ENCODE peak calls at places on chromosome 12, in four cellular contexts. P, K, Q and E are unnamed samples. For H3K9me3, the result is how much of the 10 kb centered on the place peaks cover.

GRCh38 chr12:28998662-28999120 is 150.4 kb upstream of the FAR2 start:
- DNase-seq in P (no peak), K (peak), Q (no peak), E (no peak)

GRCh38 chr12:16893426-16893825 is 287.5 kb upstream of the LMO3 start:
- DNase-seq in P (no peak), K (no peak), Q (no peak), E (no peak)

GRCh38 chr12:108633534-108634224 is at the start of gene SELPLG:
- DNase-seq in P (peak), K (peak), Q (no peak), E (no peak)

GRCh38 chr12:112166051-112167015 is 41.0 kb downstream of the TRAFD1 start:
- DNase-seq in P (no peak), K (no peak), Q (no peak), E (peak)

GRCh38 chr12:66190519-66191406 is 1.7 kb downstream of the IRAK3 start:
- DNase-seq in P (no peak), K (peak), Q (no peak), E (no peak)

GRCh38 chr12:69619050-69619449 is 8.3 kb upstream of the LRRC10 start:
- DNase-seq in P (no peak), K (peak), Q (no peak), E (no peak)

GRCh38 chr12:508145-508544 is 48.4 kb downstream of the B4GALNT3 start:
- DNase-seq in P (no peak), K (no peak), Q (no peak), E (no peak)

GRCh38 chr12:78343657-78344056 is 513.0 kb downstream of the NAV3 start:
- DNase-seq in P (no peak), K (no peak), Q (no peak), E (no peak)

GRCh38 chr12:21910642-21911041 is 30.6 kb downstream of the ABCC9 start:
- DNase-seq in P (no peak), K (no peak), Q (no peak), E (no peak)

GRCh38 chr12:11991604-11992003 is 79.1 kb upstream of the BCL2L14 start:
- DNase-seq in P (no peak), K (no peak), Q (no peak), E (no peak)

GRCh38 chr12:32566663-32567634 is 112.2 kb upstream of the DNM1L start:
- DNase-seq in P (no peak), K (peak), Q (no peak), E (no peak)

GRCh38 chr12:5898874-5899273 is 46.2 kb downstream of the ANO2 start:
- DNase-seq in P (no peak), K (no peak), Q (no peak), E (no peak)

GRCh38 chr12:59459966-59460365 is 135.9 kb upstream of the SLC16A7 start:
- DNase-seq in P (no peak), K (no peak), Q (no peak), E (peak)

GRCh38 chr12:79547735-79548347 is 142.9 kb downstream of the PAWR start:
- DNase-seq in P (no peak), K (peak), Q (no peak), E (peak)

GRCh38 chr12:64946132-64946829 is 121.8 kb downstream of the TBC1D30 start:
- DNase-seq in P (no peak), K (peak), Q (peak), E (no peak)

GRCh38 chr12:89098390-89099102 is 253.8 kb downstream of the DUSP6 start:
- DNase-seq in P (no peak), K (no peak), Q (no peak), E (no peak)

GRCh38 chr12:12507121-12507520 is 55.5 kb downstream of the DUSP16 start:
- DNase-seq in P (no peak), K (no peak), Q (no peak), E (no peak)

GRCh38 chr12:65826513-65827171 is 2.4 kb downstream of the HMGA2 start:
- DNase-seq in P (no peak), K (peak), Q (no peak), E (peak)

GRCh38 chr12:68455676-68456345 is 123.6 kb upstream of the MDM1 start:
- DNase-seq in P (no peak), K (peak), Q (no peak), E (no peak)

GRCh38 chr12:12527820-12528296 is 34.8 kb downstream of the DUSP16 start:
- DNase-seq in P (no peak), K (no peak), Q (no peak), E (no peak)

GRCh38 chr12:56007892-56008471 is 10.9 kb downstream of the SUOX start:
- DNase-seq in P (no peak), K (peak), Q (peak), E (peak)

GRCh38 chr12:7303230-7303629 is 642 bp upstream of the ACSM4 start:
- DNase-seq in P (no peak), K (no peak), Q (no peak), E (no peak)

GRCh38 chr12:71955946-71956345 is 17.3 kb downstream of the TPH2 start:
- DNase-seq in P (no peak), K (no peak), Q (no peak), E (no peak)

GRCh38 chr12:47905313-47905730 is 528 bp upstream of the VDR start:
- DNase-seq in P (peak), K (no peak), Q (peak), E (no peak)

GRCh38 chr12:105278043-105278697 is 42.2 kb upstream of the APPL2 start:
- DNase-seq in P (no peak), K (no peak), Q (no peak), E (peak)

DNA sequence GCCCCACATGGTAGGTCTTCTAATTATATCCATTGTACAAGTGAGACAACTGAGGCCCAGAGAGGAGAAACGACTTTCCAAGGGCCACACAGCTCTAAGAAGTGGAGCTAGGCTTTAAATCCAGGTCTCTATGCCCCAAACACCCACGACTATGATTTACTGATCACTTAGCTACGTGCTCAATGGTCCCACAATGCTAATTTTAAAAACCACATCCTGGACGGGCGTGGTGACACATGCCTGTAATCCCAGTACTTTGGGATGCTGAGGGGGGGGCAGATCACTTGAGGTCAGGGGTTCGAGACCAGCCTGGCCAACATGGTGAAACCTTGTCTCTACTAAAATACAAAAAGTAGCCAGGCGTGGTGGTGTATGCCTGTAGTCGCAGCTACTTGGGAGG is 8.4 kb upstream of the MLEC start:
- DNase-seq in P (no peak), K (no peak), Q (no peak), E (no peak)
- H3K9me3 ChIP-seq in P (under half), K (under half), Q (under half), E (under half)

GRCh38 chr12:104230704-104231103 is 15.1 kb downstream of the TXNRD1 start:
- DNase-seq in P (no peak), K (no peak), Q (no peak), E (no peak)

GRCh38 chr12:104230304-104230703 is 14.7 kb downstream of the TXNRD1 start:
- DNase-seq in P (no peak), K (no peak), Q (no peak), E (no peak)

GRCh38 chr12:104234926-104235499 is 19.4 kb downstream of the TXNRD1 start:
- DNase-seq in P (no peak), K (no peak), Q (no peak), E (no peak)

GRCh38 chr12:104237930-104238329 is 22.4 kb downstream of the TXNRD1 start:
- DNase-seq in P (no peak), K (no peak), Q (no peak), E (no peak)

GRCh38 chr12:104232609-104233280 is 17.2 kb downstream of the TXNRD1 start:
- DNase-seq in P (no peak), K (no peak), Q (no peak), E (no peak)
- H3K9me3 ChIP-seq in P (under half), K (under half), Q (under half), E (under half)

GRCh38 chr12:34376133-34376799 is 354.0 kb downstream of the ALG10 start:
- DNase-seq in P (no peak), K (no peak), Q (no peak), E (no peak)
- H3K9me3 ChIP-seq in P (under half), K (under half), Q (under half), E (under half)

GRCh38 chr12:38139456-38139855 is 177.1 kb upstream of the ALG10B start:
- DNase-seq in P (no peak), K (no peak), Q (no peak), E (no peak)

GRCh38 chr12:38138225-38139221 is 178.1 kb upstream of the ALG10B start:
- DNase-seq in P (peak), K (peak), Q (peak), E (peak)

GRCh38 chr12:38137287-38137686 is 179.3 kb upstream of the ALG10B start:
- DNase-seq in P (no peak), K (no peak), Q (no peak), E (no peak)

GRCh38 chr12:38141239-38141638 is 175.3 kb upstream of the ALG10B start:
- DNase-seq in P (no peak), K (no peak), Q (no peak), E (no peak)

GRCh38 chr12:38137716-38138115 is 178.9 kb upstream of the ALG10B start:
- DNase-seq in P (no peak), K (no peak), Q (no peak), E (no peak)
- H3K9me3 ChIP-seq in P (under half), K (under half), Q (under half), E (under half)

GRCh38 chr12:91181053-91181452 is 1.6 kb downstream of the DCN start:
- DNase-seq in P (no peak), K (no peak), Q (no peak), E (no peak)
- H3K9me3 ChIP-seq in P (under half), K (under half), Q (under half), E (under half)

GRCh38 chr12:132940071-132940719 is 15.9 kb downstream of the ZNF605 start:
- DNase-seq in P (no peak), K (no peak), Q (no peak), E (no peak)

GRCh38 chr12:132942611-132943010 is 13.5 kb downstream of the ZNF605 start:
- DNase-seq in P (no peak), K (no peak), Q (no peak), E (no peak)

GRCh38 chr12:132945806-132946506 is 10.2 kb downstream of the ZNF605 start:
- DNase-seq in P (no peak), K (no peak), Q (no peak), E (no peak)

GRCh38 chr12:132937476-132937875 is 18.6 kb downstream of the ZNF605 start:
- DNase-seq in P (no peak), K (no peak), Q (no peak), E (peak)

DNA sequence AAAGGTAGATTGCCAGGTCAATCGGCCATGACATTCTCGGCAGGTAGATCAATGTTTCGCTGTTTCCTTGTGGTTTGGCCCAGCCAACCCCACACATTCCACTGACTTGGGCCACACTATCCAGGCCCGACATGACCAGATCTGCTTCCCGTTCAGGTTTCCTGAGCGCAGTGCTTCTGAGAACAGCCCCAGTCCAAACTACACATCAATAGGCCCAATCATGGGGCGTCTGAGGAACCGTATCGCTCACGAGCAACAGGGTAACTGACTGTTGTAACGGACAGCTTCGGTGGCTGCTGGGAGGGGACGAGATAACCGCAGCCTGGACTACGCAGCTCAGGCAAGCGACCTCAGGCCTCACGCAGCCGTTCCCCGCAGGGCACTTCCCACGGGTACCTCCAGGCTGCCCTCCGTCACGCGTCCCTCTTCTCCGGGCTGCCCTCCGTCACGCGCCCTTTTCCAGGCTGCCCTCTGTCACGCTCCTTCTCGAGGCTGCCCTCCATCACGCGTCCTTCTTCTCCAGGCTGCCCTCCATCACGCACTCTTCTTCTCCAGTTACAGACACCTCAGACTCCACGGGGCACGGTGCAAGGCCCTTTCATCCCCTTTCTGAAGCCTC is 14.7 kb downstream of the ZNF605 start:
- DNase-seq in P (no peak), K (no peak), Q (no peak), E (peak)
- H3K9me3 ChIP-seq in P (under half), K (under half), Q (half or more), E (under half)

DNA sequence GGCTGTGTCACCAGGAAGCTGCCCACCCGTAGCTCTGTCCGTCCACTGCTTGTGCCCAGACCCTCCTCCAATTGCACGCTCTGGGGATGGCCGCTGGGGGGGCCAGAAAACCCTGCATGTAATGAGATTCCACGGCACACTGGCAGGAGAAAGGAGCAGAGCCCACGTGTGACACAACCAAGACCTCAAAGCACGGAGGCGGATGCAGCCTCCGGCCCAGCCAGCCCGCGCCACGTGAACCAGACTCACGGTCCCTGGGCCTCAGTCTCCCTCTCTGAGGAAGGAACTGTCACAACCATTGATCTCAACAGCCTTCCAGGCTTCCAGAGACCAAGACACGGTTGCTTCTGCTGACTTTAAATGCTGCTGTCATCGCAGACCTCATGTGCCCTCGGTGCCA is 14.4 kb downstream of the ANHX start:
- DNase-seq in P (no peak), K (no peak), Q (no peak), E (no peak)
- H3K9me3 ChIP-seq in P (under half), K (under half), Q (under half), E (under half)

GRCh38 chr12:126797525-126797924 is 1469.4 kb upstream of the TMEM132C start:
- DNase-seq in P (no peak), K (no peak), Q (no peak), E (no peak)

GRCh38 chr12:126798449-126798848 is 1468.5 kb upstream of the TMEM132C start:
- DNase-seq in P (no peak), K (no peak), Q (no peak), E (no peak)
- H3K9me3 ChIP-seq in P (under half), K (under half), Q (under half), E (under half)

GRCh38 chr12:41011939-41012338 is 176.2 kb upstream of the PDZRN4 start:
- DNase-seq in P (no peak), K (peak), Q (no peak), E (no peak)

GRCh38 chr12:41013921-41014642 is 174.0 kb upstream of the PDZRN4 start:
- DNase-seq in P (no peak), K (no peak), Q (no peak), E (no peak)

DNA sequence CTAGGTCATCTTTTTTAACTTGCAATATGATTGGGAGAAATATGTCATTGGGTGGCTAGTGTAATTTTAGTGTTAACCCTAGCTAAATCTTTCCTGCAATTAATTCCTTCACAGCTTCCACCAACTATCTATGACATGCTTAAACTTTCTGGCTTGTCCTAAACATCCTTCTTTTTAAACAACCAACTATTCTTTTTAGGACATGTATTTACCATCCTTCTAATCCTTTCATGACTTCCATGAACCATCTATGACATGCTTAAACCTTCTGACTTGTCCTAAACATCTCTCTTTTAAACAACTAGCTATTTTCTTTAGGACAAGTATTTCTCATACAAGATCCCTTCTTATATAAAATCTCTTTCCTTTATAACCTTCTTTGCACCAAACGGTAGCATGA is 179.6 kb upstream of the PDZRN4 start:
- DNase-seq in P (no peak), K (no peak), Q (no peak), E (no peak)
- H3K9me3 ChIP-seq in P (under half), K (under half), Q (under half), E (under half)